ENCODE peak calls at places on chromosomes 2 and 18, in nine cellular contexts. J, S, K, N, W, U, F, E and P are unnamed samples.

GRCh38 chr2:62789518-62789917 is 84.0 kb downstream of the EHBP1 start:
- DNase-seq in J (no peak), S (no peak), K (no peak), N (no peak), W (no peak), U (no peak), F (no peak), E (no peak), P (no peak)

GRCh38 chr2:9565436-9566153 is 10.0 kb upstream of the ADAM17 start:
- DNase-seq in J (no peak), S (no peak), K (peak), N (peak), W (peak), U (peak), F (peak), E (peak), P (no peak)

GRCh38 chr2:74205586-74205985 is 7.2 kb downstream of the MTHFD2 start:
- DNase-seq in J (no peak), S (no peak), K (no peak), N (no peak), W (no peak), U (no peak), F (no peak), E (peak), P (no peak)

GRCh38 chr2:37616674-37616999 is 54.8 kb downstream of the CDC42EP3 start:
- DNase-seq in J (no peak), S (no peak), K (no peak), N (no peak), W (no peak), U (no peak), F (no peak), E (no peak), P (no peak)

GRCh38 chr2:138730497-138731030 is 49.6 kb downstream of the NXPH2 start:
- DNase-seq in J (no peak), S (no peak), K (no peak), N (no peak), W (no peak), U (no peak), F (no peak), E (no peak), P (no peak)

GRCh38 chr2:31083204-31083993 is 54.8 kb downstream of the GALNT14 start:
- DNase-seq in J (no peak), S (no peak), K (no peak), N (no peak), W (no peak), U (no peak), F (no peak), E (no peak), P (no peak)

GRCh38 chr2:175476950-175477349 is 295.4 kb upstream of the ATP5MC3 start:
- DNase-seq in J (no peak), S (no peak), K (no peak), N (no peak), W (no peak), U (no peak), F (peak), E (no peak), P (peak)

GRCh38 chr18:42340423-42341009 is 385.5 kb downstream of the PIK3C3 start:
- DNase-seq in J (no peak), S (no peak), K (no peak), N (no peak), W (no peak), U (no peak), F (no peak), E (no peak), P (no peak)

GRCh38 chr2:147913701-147914480 is 69.1 kb downstream of the ACVR2A start:
- DNase-seq in J (no peak), S (no peak), K (no peak), N (peak), W (no peak), U (no peak), F (no peak), E (no peak), P (no peak)

GRCh38 chr18:75638223-75638596 is 210.7 kb upstream of the SMIM21 start:
- DNase-seq in J (no peak), S (no peak), K (no peak), N (no peak), W (peak), U (no peak), F (no peak), E (no peak), P (no peak)

GRCh38 chr2:18412980-18413793 is 147.3 kb downstream of the RDH14 start:
- DNase-seq in J (no peak), S (no peak), K (no peak), N (peak), W (no peak), U (no peak), F (no peak), E (no peak), P (no peak)

GRCh38 chr2:9782197-9782719 is 61.0 kb upstream of the TAF1B start:
- DNase-seq in J (peak), S (peak), K (no peak), N (no peak), W (no peak), U (no peak), F (no peak), E (peak), P (no peak)

GRCh38 chr2:153163055-153163454 is 315.5 kb downstream of the RPRM start:
- DNase-seq in J (no peak), S (no peak), K (no peak), N (no peak), W (no peak), U (no peak), F (no peak), E (no peak), P (no peak)

GRCh38 chr2:232528746-232529445 is 2.9 kb downstream of the CHRND start:
- DNase-seq in J (no peak), S (no peak), K (no peak), N (no peak), W (no peak), U (no peak), F (no peak), E (no peak), P (no peak)

GRCh38 chr2:187509667-187510417 is 44.4 kb downstream of the TFPI start:
- DNase-seq in J (no peak), S (no peak), K (no peak), N (no peak), W (no peak), U (no peak), F (no peak), E (no peak), P (no peak)

GRCh38 chr18:24398515-24398914 is 891 bp upstream of the OSBPL1A start:
- DNase-seq in J (no peak), S (no peak), K (no peak), N (no peak), W (peak), U (no peak), F (no peak), E (peak), P (no peak)

GRCh38 chr2:118061135-118061955 is 26.9 kb upstream of the INSIG2 start:
- DNase-seq in J (no peak), S (no peak), K (no peak), N (peak), W (peak), U (no peak), F (peak), E (no peak), P (peak)

GRCh38 chr2:8684421-8684884 is 2.6 kb downstream of the ID2 start:
- DNase-seq in J (peak), S (no peak), K (no peak), N (peak), W (no peak), U (peak), F (no peak), E (peak), P (no peak)

GRCh38 chr2:189177441-189177840 is 2.1 kb downstream of the COL5A2 start:
- DNase-seq in J (no peak), S (no peak), K (no peak), N (no peak), W (no peak), U (no peak), F (no peak), E (no peak), P (no peak)

GRCh38 chr18:79366177-79367094 is 29.3 kb upstream of the NFATC1 start:
- DNase-seq in J (no peak), S (no peak), K (peak), N (no peak), W (no peak), U (no peak), F (no peak), E (no peak), P (no peak)

GRCh38 chr2:54503192-54503591 is 47.1 kb downstream of the SPTBN1 start:
- DNase-seq in J (no peak), S (no peak), K (no peak), N (peak), W (no peak), U (peak), F (no peak), E (peak), P (no peak)

GRCh38 chr18:49778826-49779465 is 34.4 kb downstream of the ACAA2 start:
- DNase-seq in J (no peak), S (peak), K (no peak), N (no peak), W (peak), U (no peak), F (no peak), E (no peak), P (no peak)

GRCh38 chr2:28664120-28664842 is 87.3 kb upstream of the PPP1CB start:
- DNase-seq in J (no peak), S (no peak), K (no peak), N (peak), W (no peak), U (peak), F (no peak), E (peak), P (no peak)

GRCh38 chr2:230913406-230913805 is 11.6 kb downstream of the GPR55 start:
- DNase-seq in J (no peak), S (no peak), K (no peak), N (no peak), W (no peak), U (no peak), F (peak), E (peak), P (no peak)

GRCh38 chr2:121748202-121748601 is 7.2 kb upstream of the TSN start:
- DNase-seq in J (no peak), S (no peak), K (no peak), N (peak), W (peak), U (no peak), F (no peak), E (no peak), P (no peak)

GRCh38 chr2:28036307-28036706 is 145.8 kb downstream of the BABAM2 start:
- DNase-seq in J (no peak), S (no peak), K (no peak), N (peak), W (no peak), U (no peak), F (no peak), E (no peak), P (no peak)

GRCh38 chr2:28164280-28164801 is 228.3 kb upstream of the FOSL2 start:
- DNase-seq in J (no peak), S (no peak), K (no peak), N (peak), W (no peak), U (no peak), F (peak), E (no peak), P (no peak)

GRCh38 chr2:38671303-38671702 is 5.4 kb downstream of the GALM start:
- DNase-seq in J (no peak), S (no peak), K (no peak), N (no peak), W (no peak), U (no peak), F (no peak), E (no peak), P (no peak)

GRCh38 chr2:186653511-186653910 is 40.3 kb upstream of the FAM171B start:
- DNase-seq in J (no peak), S (no peak), K (no peak), N (no peak), W (no peak), U (no peak), F (no peak), E (no peak), P (no peak)

GRCh38 chr2:237490009-237490804 is 3.2 kb downstream of the MLPH start:
- DNase-seq in J (no peak), S (no peak), K (no peak), N (no peak), W (no peak), U (no peak), F (no peak), E (no peak), P (no peak)

GRCh38 chr2:142174176-142174575 is 43.4 kb upstream of the LRP1B start:
- DNase-seq in J (no peak), S (no peak), K (no peak), N (no peak), W (no peak), U (no peak), F (no peak), E (no peak), P (no peak)

GRCh38 chr2:235951980-235952379 is 216.2 kb downstream of the GBX2 start:
- DNase-seq in J (no peak), S (peak), K (no peak), N (no peak), W (peak), U (no peak), F (no peak), E (no peak), P (no peak)

GRCh38 chr2:60552851-60553495 is 481 bp downstream of the BCL11A start:
- DNase-seq in J (no peak), S (no peak), K (no peak), N (no peak), W (no peak), U (no peak), F (no peak), E (no peak), P (no peak)

GRCh38 chr2:38174646-38175096 is 98.7 kb upstream of the CYP1B1 start:
- DNase-seq in J (no peak), S (peak), K (no peak), N (no peak), W (peak), U (no peak), F (no peak), E (no peak), P (peak)

GRCh38 chr2:141467331-141467730 is 663.5 kb downstream of the LRP1B start:
- DNase-seq in J (no peak), S (no peak), K (no peak), N (no peak), W (no peak), U (no peak), F (no peak), E (no peak), P (no peak)

GRCh38 chr2:120933693-120934092 is 198.0 kb downstream of the GLI2 start:
- DNase-seq in J (no peak), S (no peak), K (no peak), N (no peak), W (no peak), U (no peak), F (no peak), E (no peak), P (no peak)

GRCh38 chr2:74148457-74149248 is 941 bp upstream of the BOLA3 start:
- DNase-seq in J (no peak), S (no peak), K (peak), N (no peak), W (no peak), U (no peak), F (no peak), E (no peak), P (no peak)

GRCh38 chr2:112996635-112997034 is 8.6 kb upstream of the IL36A start:
- DNase-seq in J (peak), S (no peak), K (no peak), N (no peak), W (no peak), U (no peak), F (no peak), E (peak), P (no peak)

GRCh38 chr2:188813315-188813714 is 160.9 kb upstream of the COL3A1 start:
- DNase-seq in J (no peak), S (no peak), K (no peak), N (no peak), W (no peak), U (no peak), F (no peak), E (no peak), P (no peak)

GRCh38 chr2:54572262-54572635 is 116.1 kb downstream of the SPTBN1 start:
- DNase-seq in J (no peak), S (no peak), K (no peak), N (peak), W (peak), U (no peak), F (no peak), E (no peak), P (no peak)

DNA sequence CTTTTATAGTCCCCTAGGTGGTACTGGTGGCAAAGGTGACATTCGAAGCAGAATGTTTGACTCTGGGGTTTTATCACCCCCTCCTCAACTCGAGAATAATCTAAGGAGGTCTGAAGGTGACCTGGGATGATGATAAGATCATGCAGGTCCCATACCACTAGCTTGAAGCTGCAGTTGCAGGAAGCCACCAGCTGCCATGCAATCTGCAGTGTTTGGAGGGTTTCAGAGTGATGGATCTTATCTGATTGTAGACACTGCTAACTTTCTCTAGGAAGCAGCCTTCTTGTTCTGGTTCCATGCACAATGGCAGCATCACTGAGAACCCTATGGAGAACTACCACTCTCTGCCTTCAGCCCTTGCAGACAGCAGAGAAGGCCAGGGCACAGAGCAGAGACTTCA is 59.4 kb upstream of the LRPPRC start:
- DNase-seq in J (no peak), S (no peak), K (no peak), N (no peak), W (no peak), U (no peak), F (no peak), E (no peak), P (no peak)
- TF ChIP-seq CTCF in J (no peak), S (no peak), K (no peak), N (no peak), W (no peak), U (no peak), F (no peak), E (no peak), P (no peak)

DNA sequence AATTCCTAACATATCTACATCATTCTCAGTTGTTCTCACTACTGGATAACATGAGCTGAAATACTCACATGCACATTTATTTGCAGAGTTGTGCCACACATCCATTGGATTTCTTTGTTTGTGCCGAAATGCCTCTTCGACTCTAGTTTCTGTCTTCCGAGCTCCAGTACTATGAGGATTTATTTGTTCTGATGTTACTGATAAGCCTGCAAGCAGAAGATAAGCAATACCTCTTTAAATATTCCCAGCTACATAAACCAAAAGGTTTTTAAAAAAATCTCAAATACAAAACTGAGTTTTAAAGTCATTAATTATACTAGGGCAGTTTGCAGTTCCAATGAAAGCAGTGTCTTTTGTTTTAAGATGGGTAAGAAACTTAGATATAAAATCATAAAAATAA is 164.8 kb downstream of the ATAD2B start:
- DNase-seq in J (no peak), S (no peak), K (no peak), N (peak), W (no peak), U (no peak), F (no peak), E (no peak), P (no peak)
- TF ChIP-seq CTCF in J (no peak), S (no peak), K (no peak), N (no peak), W (no peak), U (no peak), F (no peak), E (no peak), P (no peak)

GRCh38 chr2:26754972-26755670 is 9.0 kb upstream of the SLC35F6 start:
- DNase-seq in J (no peak), S (no peak), K (no peak), N (no peak), W (no peak), U (no peak), F (no peak), E (no peak), P (no peak)

GRCh38 chr2:26757873-26758789 is 6.0 kb upstream of the SLC35F6 start:
- DNase-seq in J (no peak), S (peak), K (no peak), N (peak), W (peak), U (peak), F (no peak), E (no peak), P (no peak)

GRCh38 chr2:26754539-26754938 is 9.5 kb upstream of the SLC35F6 start:
- DNase-seq in J (no peak), S (no peak), K (no peak), N (no peak), W (no peak), U (no peak), F (no peak), E (no peak), P (no peak)

GRCh38 chr2:26756337-26756736 is 7.7 kb upstream of the SLC35F6 start:
- DNase-seq in J (no peak), S (no peak), K (no peak), N (peak), W (no peak), U (no peak), F (no peak), E (no peak), P (no peak)

DNA sequence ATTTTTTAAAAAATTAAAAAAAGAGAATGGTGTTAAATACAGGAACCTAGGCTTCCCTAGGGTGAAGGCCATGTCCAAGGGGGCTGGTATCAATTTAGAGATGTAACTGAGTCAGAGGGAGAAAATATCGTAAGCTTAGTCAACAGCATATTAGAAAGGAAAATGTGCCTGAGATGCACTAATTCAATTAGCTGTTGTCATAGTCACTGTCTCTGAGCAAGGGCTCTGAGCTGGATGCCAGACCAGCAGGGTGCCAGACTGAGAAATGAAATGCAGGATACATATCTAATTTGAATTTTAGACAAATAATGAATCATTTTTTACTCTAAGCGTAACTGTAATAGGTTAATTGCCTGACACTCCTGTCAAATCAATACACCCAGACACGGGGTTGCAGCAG is 11.4 kb upstream of the SLC35F6 start:
- DNase-seq in J (no peak), S (no peak), K (no peak), N (no peak), W (no peak), U (no peak), F (no peak), E (no peak), P (no peak)
- TF ChIP-seq CTCF in J (no peak), S (no peak), K (no peak), N (no peak), W (no peak), U (no peak), F (no peak), E (no peak), P (no peak)

DNA sequence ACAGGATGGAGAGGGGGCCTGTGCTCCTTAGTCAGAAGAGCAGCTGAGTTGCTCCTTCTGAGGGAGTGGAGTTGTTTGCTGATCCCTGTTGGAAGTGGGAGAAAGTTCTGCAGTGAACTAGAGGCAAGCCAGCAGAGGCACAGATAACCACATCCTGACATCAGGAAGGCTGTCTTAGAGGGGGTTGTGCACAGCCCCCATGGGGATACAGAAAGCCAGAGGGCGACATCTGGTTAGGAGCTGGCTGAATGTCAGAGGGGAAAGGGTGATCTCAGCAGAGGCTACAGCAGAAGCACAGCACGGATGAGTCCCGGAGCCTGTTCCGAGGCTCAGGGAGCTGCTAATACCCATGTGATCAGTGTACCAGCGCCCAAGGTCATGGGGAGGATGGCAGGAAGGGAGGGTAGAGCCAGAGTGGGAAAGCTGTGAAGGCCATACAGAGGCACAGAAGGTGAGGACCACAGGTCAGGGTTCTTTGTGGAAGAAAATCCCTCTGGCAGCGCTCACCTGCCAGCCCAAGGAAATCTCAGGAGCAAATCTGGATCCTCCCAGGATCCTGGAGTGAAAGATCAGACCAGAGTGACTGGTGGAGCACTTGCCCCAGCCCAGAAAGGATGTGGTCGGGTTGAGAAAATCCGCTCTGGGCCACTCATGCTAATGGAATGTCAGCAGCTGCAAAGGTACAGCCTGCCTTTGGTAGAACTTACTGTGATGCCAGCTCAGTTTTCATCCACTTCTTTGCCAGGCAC is 111.8 kb downstream of the STPG4 start:
- DNase-seq in J (no peak), S (peak), K (no peak), N (peak), W (peak), U (peak), F (peak), E (peak), P (no peak)
- TF ChIP-seq CTCF in J (no peak), S (no peak), K (no peak), N (no peak), W (no peak), U (no peak), F (no peak), E (no peak), P (no peak)

GRCh38 chr2:11938196-11938595 is 191.8 kb downstream of the LPIN1 start:
- DNase-seq in J (no peak), S (peak), K (no peak), N (no peak), W (no peak), U (peak), F (peak), E (peak), P (no peak)
- TF ChIP-seq CTCF in J (no peak), S (no peak), K (no peak), N (no peak), W (no peak), U (no peak), F (no peak), E (no peak), P (no peak)